ENCODE peak calls at places on chromosomes 3 and 15, in nine cellular contexts. H is activated naive CD4-positive, alpha-beta T cell treated with Interleukin-2 at 50 U/mL for 16 hours; Y is SW480; Z is stromal cell of bone marrow; D is thoracic aorta; M is non-pigmented ciliary epithelial cell; S is mucosa of gallbladder; R is aorta; P is stimulated activated CD4-positive, alpha-beta T cell treated with anti-CD3 and anti-CD28 coated beads, Interleukin-4, amount 100 ng/mL, for 1 hour. I is an unnamed sample.

GRCh38 chr3:131386429-131386926 is 4.9 kb downstream of the NUDT16 start:
- DNase-seq in D (peak), Y (no peak), S (peak), P (no peak), M (no peak), R (no peak), H (no peak), Z (no peak), I (no peak)

GRCh38 chr3:140816804-140817203 is 124.8 kb upstream of the SLC25A36 start:
- DNase-seq in D (no peak), M (no peak), Y (no peak), Z (no peak), P (no peak), H (no peak), R (no peak), S (no peak), I (no peak)

GRCh38 chr3:101676219-101676764 is 640 bp downstream of the ZBTB11 start:
- DNase-seq in S (peak), P (peak), D (peak), H (peak), Y (peak), R (peak), Z (peak), M (peak), I (no peak)

GRCh38 chr3:11385908-11386307 is 113.7 kb downstream of the ATG7 start:
- DNase-seq in H (no peak), D (no peak), S (no peak), R (peak), Z (no peak), M (peak), Y (no peak), P (no peak), I (no peak)

GRCh38 chr15:71295242-71296031 is 180.2 kb downstream of the THSD4 start:
- DNase-seq in S (no peak), M (peak), R (no peak), Z (peak), H (no peak), Y (peak), D (no peak), P (no peak), I (peak)

GRCh38 chr15:45664451-45664850 is 29.6 kb downstream of the SQOR start:
- DNase-seq in R (no peak), M (no peak), S (no peak), D (no peak), Z (no peak), H (no peak), P (no peak), Y (no peak), I (no peak)

GRCh38 chr3:49724586-49724985 is 835 bp upstream of the GMPPB start:
- DNase-seq in Y (no peak), D (no peak), M (no peak), R (peak), P (no peak), S (no peak), H (peak), Z (no peak), I (no peak)

GRCh38 chr3:14462738-14463137 is 60.3 kb downstream of the SLC6A6 start:
- DNase-seq in M (no peak), Y (no peak), D (no peak), S (no peak), P (no peak), Z (no peak), H (no peak), R (no peak), I (no peak)

GRCh38 chr3:12193485-12194165 is 34.9 kb upstream of the TIMP4 start:
- DNase-seq in M (peak), D (no peak), H (peak), P (peak), Y (peak), Z (peak), R (peak), S (peak), I (peak)

GRCh38 chr3:65963787-65964707 is 74.7 kb downstream of the MAGI1 start:
- DNase-seq in P (peak), R (no peak), D (no peak), Z (peak), Y (peak), M (peak), S (no peak), H (peak), I (peak)

GRCh38 chr3:113249111-113249510 is 37.8 kb downstream of the BOC start:
- DNase-seq in P (no peak), H (no peak), Z (peak), S (no peak), R (no peak), M (peak), D (no peak), Y (no peak), I (peak)

GRCh38 chr3:55519016-55519415 is 31.9 kb upstream of the WNT5A start:
- DNase-seq in M (no peak), R (no peak), D (no peak), Y (no peak), Z (peak), S (no peak), H (no peak), P (no peak), I (no peak)

GRCh38 chr3:120909602-120909878 is 1.5 kb downstream of the STXBP5L start:
- DNase-seq in Y (no peak), P (no peak), M (no peak), D (no peak), R (no peak), H (no peak), Z (no peak), S (no peak), I (no peak)

GRCh38 chr3:126373146-126373613 is 16.0 kb upstream of the KLF15 start:
- DNase-seq in H (no peak), Z (no peak), S (no peak), D (no peak), P (no peak), Y (no peak), M (no peak), R (peak), I (no peak)

GRCh38 chr3:195140816-195141793 is 129.9 kb downstream of the XXYLT1 start:
- DNase-seq in Y (no peak), S (no peak), D (no peak), Z (no peak), R (no peak), P (no peak), M (peak), H (no peak), I (no peak)

GRCh38 chr15:60627544-60627943 is 148.6 kb upstream of the ICE2 start:
- DNase-seq in P (no peak), S (no peak), D (no peak), R (no peak), Y (no peak), M (no peak), Z (no peak), H (no peak), I (no peak)

GRCh38 chr15:99604865-99605264 is 39.1 kb downstream of the MEF2A start:
- DNase-seq in S (no peak), P (no peak), Z (no peak), D (no peak), R (no peak), Y (no peak), M (no peak), H (no peak), I (no peak)

GRCh38 chr3:82311901-82312300 is 550.5 kb upstream of the GBE1 start:
- DNase-seq in Y (no peak), Z (no peak), P (no peak), M (no peak), R (no peak), D (no peak), H (no peak), S (no peak), I (no peak)

GRCh38 chr15:39830166-39830565 is 47.5 kb upstream of the FSIP1 start:
- DNase-seq in P (no peak), R (no peak), Z (no peak), M (no peak), D (no peak), H (no peak), S (no peak), Y (no peak), I (no peak)

GRCh38 chr3:180351601-180352000 is 250.4 kb upstream of the TTC14 start:
- DNase-seq in Y (no peak), R (no peak), D (no peak), M (no peak), H (no peak), Z (no peak), P (no peak), S (no peak), I (no peak)

GRCh38 chr15:49898097-49898496 is 220.9 kb downstream of the ATP8B4 start:
- DNase-seq in P (no peak), M (no peak), D (no peak), Z (no peak), Y (no peak), H (no peak), S (no peak), R (no peak), I (no peak)

GRCh38 chr3:23550402-23550801 is 255.4 kb upstream of the UBE2E1 start:
- DNase-seq in Y (no peak), P (no peak), S (no peak), M (no peak), H (no peak), Z (no peak), D (no peak), R (no peak), I (no peak)

GRCh38 chr3:57999423-58000115 is 8.7 kb upstream of the FLNB start:
- DNase-seq in M (no peak), Z (no peak), Y (peak), H (no peak), S (no peak), P (no peak), R (no peak), D (no peak), I (no peak)

GRCh38 chr3:147191795-147192385 is 214.5 kb downstream of the ZIC4 start:
- DNase-seq in S (peak), D (no peak), R (no peak), Y (peak), M (peak), Z (peak), H (no peak), P (no peak), I (peak)

GRCh38 chr3:127676921-127677351 is 4.2 kb downstream of the ABTB1 start:
- DNase-seq in S (no peak), D (no peak), H (no peak), Z (no peak), M (no peak), P (no peak), R (peak), Y (no peak), I (no peak)

GRCh38 chr3:183810643-183811594 is 14.5 kb downstream of the MAP6D1 start:
- DNase-seq in P (no peak), Z (no peak), D (no peak), M (no peak), S (no peak), Y (no peak), H (no peak), R (peak), I (no peak)

GRCh38 chr3:37466660-37467359 is 292.4 kb upstream of the LRRFIP2 start:
- DNase-seq in H (no peak), Z (no peak), R (no peak), Y (peak), D (no peak), S (no peak), P (no peak), M (no peak), I (no peak)

GRCh38 chr15:82063055-82063454 is 17.2 kb upstream of the MEX3B start:
- DNase-seq in S (no peak), H (no peak), Y (no peak), Z (no peak), R (no peak), M (no peak), D (no peak), P (no peak), I (no peak)

GRCh38 chr15:67331676-67332075 is 77.1 kb downstream of the IQCH start:
- DNase-seq in S (no peak), H (no peak), M (no peak), D (no peak), R (no peak), Z (peak), P (no peak), Y (no peak), I (no peak)

GRCh38 chr15:92140802-92141201 is 252.9 kb upstream of the ST8SIA2 start:
- DNase-seq in D (no peak), S (no peak), P (no peak), R (no peak), Z (no peak), H (no peak), M (peak), Y (peak), I (no peak)

GRCh38 chr3:11377726-11378125 is 105.5 kb downstream of the ATG7 start:
- DNase-seq in P (no peak), Y (no peak), H (no peak), Z (no peak), M (no peak), R (no peak), D (no peak), S (no peak), I (no peak)

GRCh38 chr3:87350367-87351199 is 74.2 kb upstream of the POU1F1 start:
- DNase-seq in R (no peak), M (no peak), Y (peak), S (peak), Z (no peak), H (no peak), P (no peak), D (no peak), I (peak)

GRCh38 chr3:185270262-185270955 is 16.6 kb upstream of the EHHADH start:
- DNase-seq in H (no peak), P (no peak), Z (peak), R (no peak), Y (peak), D (no peak), M (no peak), S (no peak), I (no peak)

GRCh38 chr3:14478943-14479550 is 61.1 kb downstream of the GRIP2 start:
- DNase-seq in P (no peak), R (peak), Z (no peak), H (no peak), Y (no peak), S (no peak), D (no peak), M (no peak), I (no peak)

GRCh38 chr3:187166750-187167149 is 27.5 kb upstream of the RPL39L start:
- DNase-seq in D (no peak), H (no peak), M (no peak), Z (no peak), R (no peak), S (no peak), P (no peak), Y (no peak), I (no peak)

GRCh38 chr3:16187213-16187790 is 12.8 kb downstream of the GALNT15 start:
- DNase-seq in S (no peak), M (no peak), P (no peak), H (no peak), D (no peak), Z (no peak), Y (no peak), R (no peak), I (no peak)

GRCh38 chr15:67148196-67148701 is 82.8 kb downstream of the SMAD3 start:
- DNase-seq in Z (no peak), R (no peak), D (no peak), S (no peak), P (no peak), Y (peak), H (no peak), M (no peak), I (no peak)

GRCh38 chr15:88878720-88879184 is 16.6 kb downstream of the HAPLN3 start:
- DNase-seq in D (no peak), R (no peak), P (peak), M (no peak), Y (peak), Z (no peak), H (peak), S (no peak), I (no peak)